ENCODE peak calls at places on chromosomes 12 and 14, in four cellular contexts. U, N, X and B are unnamed samples.
A peak's percentile ranks its signal among the peaks of the same experiment; 100 is the strongest.

GRCh38 chr12:40226652-40227051 is 1.9 kb downstream of the LRRK2 start:
- DNase-seq in N (no peak), X (no peak), U (no peak), B (no peak)

GRCh38 chr12:106417926-106418910 is 60.7 kb downstream of the POLR3B start:
- DNase-seq in U (no peak), N (no peak), X (no peak), B (no peak)

GRCh38 chr12:62808166-62808879 is 126.6 kb downstream of the PPM1H start:
- DNase-seq in X (no peak), N (no peak), U (no peak), B (no peak)

GRCh38 chr12:5789469-5789968 is 155.5 kb downstream of the ANO2 start:
- DNase-seq in X (no peak), U (no peak), N (no peak), B (peak; percentile 33)

GRCh38 chr12:130576286-130576933 is 139.7 kb downstream of the RIMBP2 start:
- DNase-seq in U (no peak), X (no peak), N (no peak), B (peak; percentile 84)

GRCh38 chr14:73170686-73171085 is 34.4 kb downstream of the PSEN1 start:
- DNase-seq in N (no peak), U (no peak), X (no peak), B (no peak)

GRCh38 chr12:45670339-45671065 is 59.0 kb upstream of the ARID2 start:
- DNase-seq in N (no peak), U (no peak), X (no peak), B (no peak)

GRCh38 chr12:111296906-111297463 is 71.9 kb downstream of the PHETA1 start:
- DNase-seq in X (no peak), N (no peak), U (no peak), B (no peak)

GRCh38 chr14:100712490-100712889 is 14.2 kb upstream of the DLK1 start:
- DNase-seq in N (no peak), X (no peak), U (no peak), B (no peak)

GRCh38 chr12:88472248-88472647 is 108.0 kb downstream of the KITLG start:
- DNase-seq in N (no peak), U (no peak), X (no peak), B (no peak)

GRCh38 chr12:64669270-64669842 is 59.1 kb downstream of the RASSF3 start:
- DNase-seq in N (peak; percentile 77), U (no peak), X (no peak), B (no peak)

GRCh38 chr12:1457901-1458300 is 136.5 kb downstream of the FBXL14 start:
- DNase-seq in N (no peak), U (no peak), X (no peak), B (no peak)

GRCh38 chr14:93891756-93892504 is 35.2 kb upstream of the FAM181A start:
- DNase-seq in N (no peak), X (no peak), U (no peak), B (no peak)

GRCh38 chr12:130754234-130755001 is 38.3 kb upstream of the RIMBP2 start:
- DNase-seq in N (no peak), X (no peak), U (no peak), B (no peak)